ENCODE peak calls at places on chromosomes 12 and 14, in four cellular contexts. K is fibroblast of villous mesenchyme, T is tibial artery, V is AG10803. C is an unnamed sample.

GRCh38 chr12:32062841-32063240 is 43.8 kb upstream of the BICD1 start:
- DNase-seq in K (no peak), T (no peak), V (no peak), C (no peak)

GRCh38 chr12:60421741-60422140 is 825.9 kb downstream of the SLC16A7 start:
- DNase-seq in T (no peak), V (no peak), K (no peak), C (no peak)

GRCh38 chr14:59919582-59920377 is at the start of gene LRRC9:
- DNase-seq in K (peak; percentile 7), V (no peak), T (no peak), C (no peak)

GRCh38 chr12:68497702-68498101 is 113.0 kb upstream of the RAP1B start:
- DNase-seq in T (no peak), V (peak; percentile 100), K (peak; percentile 96), C (no peak)

GRCh38 chr12:54033106-54033979 is 493 bp downstream of the HOXC5 start:
- DNase-seq in V (peak; percentile 61), K (peak; percentile 88), T (peak; percentile 61), C (no peak)

GRCh38 chr12:89453579-89453978 is 71.0 kb downstream of the GALNT4 start:
- DNase-seq in K (peak; percentile 93), T (no peak), V (peak; percentile 92), C (no peak)

GRCh38 chr14:102508410-102508773 is 1.2 kb downstream of the ANKRD9 start:
- DNase-seq in T (no peak), V (no peak), K (no peak), C (no peak)

GRCh38 chr12:62725781-62726180 is 209.2 kb downstream of the PPM1H start:
- DNase-seq in K (no peak), T (no peak), V (no peak), C (no peak)

GRCh38 chr12:615620-616019 is 47.6 kb downstream of the NINJ2 start:
- DNase-seq in V (no peak), K (peak; percentile 4), T (no peak), C (no peak)

GRCh38 chr12:57124259-57124877 is 3.9 kb upstream of the LRP1 start:
- DNase-seq in T (peak; percentile 83), V (peak; percentile 72), K (peak; percentile 76), C (peak; percentile 89)

GRCh38 chr12:10031771-10032175 is 1.3 kb downstream of the CLEC9A start:
- DNase-seq in V (peak; percentile 97), K (peak; percentile 56), T (no peak), C (no peak)

GRCh38 chr12:10940389-10940788 is 1.3 kb upstream of the TAS2R14 start:
- DNase-seq in K (peak; percentile 27), T (no peak), V (peak; percentile 84), C (no peak)

GRCh38 chr12:127548123-127548553 is 718.8 kb upstream of the TMEM132C start:
- DNase-seq in T (no peak), K (peak; percentile 10), V (peak; percentile 87), C (no peak)

GRCh38 chr12:27193854-27194544 is 50.1 kb upstream of the STK38L start:
- DNase-seq in T (peak; percentile 61), V (peak; percentile 90), K (peak; percentile 87), C (no peak)

GRCh38 chr12:80704430-80704829 is 3.0 kb upstream of the MYF6 start:
- DNase-seq in V (no peak), K (no peak), T (no peak), C (no peak)

GRCh38 chr14:36221097-36221496 is 44.6 kb upstream of the PTCSC3 start:
- DNase-seq in V (no peak), K (no peak), T (no peak), C (no peak)

GRCh38 chr14:98909251-98909944 is 362.6 kb downstream of the BCL11B start:
- DNase-seq in K (no peak), V (peak; percentile 3), T (no peak), C (no peak)

GRCh38 chr14:22314183-22314820 is 274.7 kb downstream of the DAD1 start:
- DNase-seq in T (no peak), V (peak; percentile 38), K (peak; percentile 56), C (no peak)

GRCh38 chr12:80154261-80154660 is 54.9 kb downstream of the OTOGL start:
- DNase-seq in V (peak; percentile 11), T (no peak), K (peak; percentile 28), C (no peak)

GRCh38 chr12:7319934-7320333 is 16.1 kb downstream of the ACSM4 start:
- DNase-seq in T (no peak), V (no peak), K (no peak), C (no peak)
- TF ChIP-seq CTCF in T (no peak), V (no peak), K (peak; percentile 12), C (no peak)

GRCh38 chr14:73777420-73777819 is 63.2 kb upstream of the PNMA1 start:
- DNase-seq in K (no peak), T (no peak), V (no peak), C (no peak)
- TF ChIP-seq CTCF in K (no peak), T (no peak), V (no peak), C (no peak)

GRCh38 chr12:115470977-115471376 is 787.0 kb upstream of the TBX3 start:
- DNase-seq in T (no peak), V (no peak), K (no peak), C (no peak)

GRCh38 chr12:115467531-115467930 is 783.6 kb upstream of the TBX3 start:
- DNase-seq in T (no peak), K (no peak), V (no peak), C (no peak)

GRCh38 chr12:115470526-115470925 is 786.6 kb upstream of the TBX3 start:
- DNase-seq in V (no peak), T (no peak), K (no peak), C (no peak)

GRCh38 chr12:115466076-115466475 is 782.1 kb upstream of the TBX3 start:
- DNase-seq in T (no peak), V (peak; percentile 61), K (no peak), C (no peak)

DNA sequence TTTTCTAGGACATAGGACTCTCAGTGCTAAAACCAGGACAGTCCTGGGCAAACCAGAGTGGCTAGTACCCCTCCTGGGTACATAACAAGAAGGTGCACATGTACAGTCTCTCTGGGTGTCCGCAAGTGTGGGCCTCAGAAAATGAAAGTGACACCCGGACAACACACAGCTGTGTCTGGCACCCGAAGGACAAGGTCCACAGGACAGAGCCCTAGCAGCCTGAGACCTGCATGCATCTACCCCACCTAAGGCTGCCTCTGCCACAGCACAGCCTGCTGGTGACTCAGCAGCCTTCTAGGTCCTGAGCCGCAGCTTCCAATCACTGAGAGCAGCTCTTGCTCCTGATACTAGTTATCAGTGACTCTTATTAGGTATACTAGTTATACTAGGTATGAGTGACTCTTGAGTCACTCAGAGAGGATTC is 784.1 kb upstream of the TBX3 start:
- DNase-seq in V (no peak), K (no peak), T (no peak), C (no peak)
- TF ChIP-seq CTCF in V (peak; percentile 27), K (peak; percentile 35), T (no peak), C (no peak)

GRCh38 chr14:31880935-31881334 is 196.2 kb upstream of the ARHGAP5 start:
- DNase-seq in T (no peak), K (peak; percentile 86), V (peak; percentile 94), C (no peak)
- TF ChIP-seq CTCF in T (no peak), K (no peak), V (no peak), C (no peak)

GRCh38 chr12:8609061-8609570 is 3.5 kb downstream of the AICDA start:
- DNase-seq in K (peak; percentile 43), T (no peak), V (peak; percentile 50), C (no peak)
- TF ChIP-seq CTCF in K (peak; percentile 77), T (peak; percentile 60), V (peak; percentile 76), C (no peak)

GRCh38 chr12:77577756-77578155 is 252.9 kb upstream of the NAV3 start:
- DNase-seq in V (peak; percentile 67), T (no peak), K (no peak), C (no peak)

GRCh38 chr12:77575376-77575775 is 255.3 kb upstream of the NAV3 start:
- DNase-seq in K (peak; percentile 1), V (peak; percentile 50), T (no peak), C (no peak)

GRCh38 chr12:77578471-77579262 is 252.0 kb upstream of the NAV3 start:
- DNase-seq in T (no peak), V (peak; percentile 38), K (no peak), C (no peak)
- TF ChIP-seq CTCF in T (no peak), V (no peak), K (no peak), C (no peak)

DNA sequence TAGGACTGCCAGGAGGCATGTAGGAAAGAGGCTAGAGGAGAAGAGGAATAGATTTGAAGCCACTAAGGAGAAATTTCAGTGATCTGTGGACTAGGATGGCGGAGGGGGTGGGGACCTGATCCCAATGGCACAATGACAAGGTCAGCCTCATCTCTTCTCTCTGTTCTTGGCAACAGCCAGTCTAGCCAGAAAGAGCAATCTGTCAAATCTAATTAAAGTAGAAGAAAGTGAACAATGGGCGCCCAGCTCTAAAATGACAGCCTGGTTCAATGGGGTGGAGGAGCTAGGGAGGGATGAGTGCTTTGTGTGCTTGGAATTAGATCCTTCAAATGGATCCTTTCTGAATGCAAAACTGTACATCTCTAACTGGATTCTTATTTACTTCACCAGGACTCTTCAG is 37.2 kb upstream of the TUBA1C start:
- DNase-seq in V (no peak), T (no peak), K (no peak), C (no peak)
- TF ChIP-seq CTCF in V (no peak), T (no peak), K (no peak), C (no peak)

GRCh38 chr12:18242380-18243089 is 18.8 kb upstream of the PIK3C2G start:
- DNase-seq in K (no peak), T (no peak), V (no peak), C (no peak)

GRCh38 chr12:18243238-18243637 is 18.1 kb upstream of the PIK3C2G start:
- DNase-seq in V (no peak), T (no peak), K (no peak), C (no peak)

GRCh38 chr12:18250313-18250916 is 10.9 kb upstream of the PIK3C2G start:
- DNase-seq in K (peak; percentile 76), T (no peak), V (peak; percentile 78), C (no peak)

DNA sequence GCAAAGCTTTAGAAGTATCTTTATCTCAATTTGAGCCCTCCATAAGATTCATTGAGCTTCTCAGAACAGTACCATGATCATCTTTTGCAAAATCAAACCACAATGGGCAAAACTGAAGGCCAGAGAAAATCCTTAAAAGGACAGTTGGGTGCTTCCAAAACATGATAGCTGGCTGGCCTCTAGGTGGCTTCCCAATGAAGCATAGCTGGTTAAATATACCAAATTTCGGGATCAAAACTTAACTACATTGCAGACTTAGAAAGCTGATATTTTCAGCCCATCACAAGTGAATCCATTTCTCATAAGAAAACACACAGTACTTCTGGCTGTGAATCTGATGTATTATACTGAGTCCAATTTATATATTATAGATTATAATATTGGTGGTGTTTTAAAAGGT is 15.3 kb upstream of the PIK3C2G start:
- DNase-seq in K (no peak), T (no peak), V (no peak), C (no peak)
- TF ChIP-seq CTCF in K (peak; percentile 22), T (no peak), V (peak; percentile 43), C (no peak)

GRCh38 chr12:66692986-66693385 is 14.1 kb upstream of the GRIP1 start:
- DNase-seq in T (no peak), K (no peak), V (no peak), C (no peak)

GRCh38 chr12:66684222-66684621 is 5.3 kb upstream of the GRIP1 start:
- DNase-seq in K (no peak), T (no peak), V (no peak), C (no peak)

GRCh38 chr12:66692170-66692569 is 13.3 kb upstream of the GRIP1 start:
- DNase-seq in T (no peak), K (no peak), V (no peak), C (no peak)

GRCh38 chr12:66693901-66694513 is 15.1 kb upstream of the GRIP1 start:
- DNase-seq in T (no peak), K (peak; percentile 66), V (peak; percentile 77), C (no peak)

GRCh38 chr12:66688836-66689439 is 10.1 kb upstream of the GRIP1 start:
- DNase-seq in V (peak; percentile 18), T (no peak), K (peak; percentile 17), C (no peak)
- TF ChIP-seq CTCF in V (peak; percentile 46), T (no peak), K (peak; percentile 49), C (no peak)

C was measured in omental fat pad.